ENCODE peak calls at places on chromosomes 12 and 14, in four cellular contexts. One of them, this sample, is unnamed.

GRCh38 chr12:24080465-24080864 is 131.0 kb upstream of the SOX5 start:
- DNase-seq in testis: no peak
- DNase-seq in heart right ventricle: no peak
- DNase-seq in astrocyte of the spinal cord: no peak
- DNase-seq in this sample: no peak

GRCh38 chr12:65891219-65891618 is 66.9 kb downstream of the HMGA2 start:
- DNase-seq in testis: no peak
- DNase-seq in heart right ventricle: no peak
- DNase-seq in astrocyte of the spinal cord: peak
- DNase-seq in this sample: no peak

GRCh38 chr12:55933158-55933798 is 2.3 kb downstream of the DGKA start:
- DNase-seq in astrocyte of the spinal cord: no peak
- DNase-seq in testis: no peak
- DNase-seq in heart right ventricle: no peak
- DNase-seq in this sample: no peak

GRCh38 chr14:94773017-94773681 is 3.2 kb upstream of the GSC start:
- DNase-seq in testis: no peak
- DNase-seq in astrocyte of the spinal cord: no peak
- DNase-seq in heart right ventricle: no peak
- DNase-seq in this sample: peak

GRCh38 chr12:127677537-127678131 is 589.3 kb upstream of the TMEM132C start:
- DNase-seq in heart right ventricle: peak
- DNase-seq in testis: peak
- DNase-seq in astrocyte of the spinal cord: peak
- DNase-seq in this sample: peak

GRCh38 chr14:50059773-50060629 is 56.4 kb downstream of the VCPKMT start:
- DNase-seq in heart right ventricle: no peak
- DNase-seq in astrocyte of the spinal cord: no peak
- DNase-seq in testis: no peak
- DNase-seq in this sample: peak

GRCh38 chr12:84772281-84772680 is 140.3 kb downstream of the SLC6A15 start:
- DNase-seq in astrocyte of the spinal cord: peak
- DNase-seq in testis: no peak
- DNase-seq in heart right ventricle: no peak
- DNase-seq in this sample: no peak

GRCh38 chr14:82886670-82887069 is 1353.0 kb upstream of the SEL1L start:
- DNase-seq in astrocyte of the spinal cord: no peak
- DNase-seq in testis: no peak
- DNase-seq in heart right ventricle: no peak
- DNase-seq in this sample: no peak

GRCh38 chr12:39451977-39452376 is 9.1 kb upstream of the KIF21A start:
- DNase-seq in astrocyte of the spinal cord: no peak
- DNase-seq in heart right ventricle: no peak
- DNase-seq in testis: no peak
- DNase-seq in this sample: no peak

GRCh38 chr12:53644133-53644532 is 18.0 kb upstream of the ATF7 start:
- DNase-seq in testis: no peak
- DNase-seq in heart right ventricle: no peak
- DNase-seq in astrocyte of the spinal cord: no peak
- DNase-seq in this sample: no peak

DNA sequence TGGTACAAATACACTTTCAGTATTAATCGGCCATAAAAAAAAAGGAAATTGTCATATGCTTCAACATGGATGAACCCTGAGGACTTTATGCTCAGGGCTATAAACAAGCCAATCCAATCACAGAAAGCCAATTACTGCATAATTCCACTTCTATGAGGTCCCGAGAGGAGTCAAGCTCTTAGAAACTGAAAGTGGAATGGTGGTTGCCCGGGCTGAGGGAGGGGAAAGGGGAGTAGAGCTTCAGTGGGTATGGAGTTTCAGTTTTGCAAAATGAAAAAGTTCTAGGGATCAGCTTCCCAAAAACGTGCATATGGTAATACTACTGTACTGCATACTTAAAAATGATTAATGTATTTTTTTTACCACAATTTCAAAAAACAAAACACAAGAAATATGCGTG is 52.0 kb downstream of the RNF34 start:
- DNase-seq in testis: no peak
- DNase-seq in astrocyte of the spinal cord: no peak
- DNase-seq in heart right ventricle: no peak
- DNase-seq in this sample: no peak
- H3K4me3 ChIP-seq in testis: peak
- H3K4me3 ChIP-seq in astrocyte of the spinal cord: no peak
- H3K4me3 ChIP-seq in heart right ventricle: no peak
- H3K4me3 ChIP-seq in this sample: no peak

GRCh38 chr14:21263284-21264024 is 5.8 kb downstream of the HNRNPC start:
- DNase-seq in heart right ventricle: no peak
- DNase-seq in astrocyte of the spinal cord: no peak
- DNase-seq in testis: no peak
- DNase-seq in this sample: no peak
- H3K4me3 ChIP-seq in heart right ventricle: no peak
- H3K4me3 ChIP-seq in astrocyte of the spinal cord: no peak
- H3K4me3 ChIP-seq in testis: no peak
- H3K4me3 ChIP-seq in this sample: peak

GRCh38 chr12:1916396-1917171 is 1.9 kb downstream of the CACNA2D4 start:
- DNase-seq in testis: peak
- DNase-seq in astrocyte of the spinal cord: no peak
- DNase-seq in heart right ventricle: peak
- DNase-seq in this sample: peak
- H3K4me3 ChIP-seq in testis: no peak
- H3K4me3 ChIP-seq in astrocyte of the spinal cord: no peak
- H3K4me3 ChIP-seq in heart right ventricle: no peak
- H3K4me3 ChIP-seq in this sample: no peak

DNA sequence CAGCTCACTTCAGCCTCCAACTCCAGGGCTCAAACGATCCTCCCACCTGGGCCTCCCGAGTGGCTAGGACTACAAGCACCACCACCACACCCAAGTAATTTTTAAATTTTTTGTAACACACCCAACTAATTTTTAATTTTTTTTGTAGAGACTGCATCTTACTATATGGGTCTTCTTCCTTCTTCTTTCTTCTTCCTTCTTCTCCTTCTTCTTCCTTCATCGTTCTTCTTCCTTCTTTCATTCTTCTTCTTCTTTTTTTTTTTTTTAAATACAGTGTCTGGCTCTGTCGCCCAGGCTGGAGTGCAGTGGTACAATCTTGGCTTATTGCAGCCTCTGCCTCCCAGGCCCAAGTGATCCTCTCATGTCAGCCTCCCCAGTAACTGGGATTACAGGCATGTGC is 965 bp upstream of the CREBL2 start:
- DNase-seq in heart right ventricle: no peak
- DNase-seq in astrocyte of the spinal cord: no peak
- DNase-seq in testis: no peak
- DNase-seq in this sample: no peak
- H3K4me3 ChIP-seq in heart right ventricle: peak
- H3K4me3 ChIP-seq in astrocyte of the spinal cord: no peak
- H3K4me3 ChIP-seq in testis: peak
- H3K4me3 ChIP-seq in this sample: peak

GRCh38 chr12:30925607-30926242 is 823 bp upstream of the TSPAN11 start:
- DNase-seq in testis: no peak
- DNase-seq in heart right ventricle: no peak
- DNase-seq in astrocyte of the spinal cord: no peak
- DNase-seq in this sample: no peak
- H3K4me3 ChIP-seq in testis: peak
- H3K4me3 ChIP-seq in heart right ventricle: peak
- H3K4me3 ChIP-seq in astrocyte of the spinal cord: peak
- H3K4me3 ChIP-seq in this sample: peak

This sample was measured in endodermal cell.